ENCODE peak calls at places on chromosomes 6 and 20, in seven cellular contexts. Q, J, F, G, O, I and N are unnamed samples.

GRCh38 chr20:62159835-62160234 is 16.3 kb downstream of the SS18L1 start:
- DNase-seq in Q (no peak), J (no peak), F (no peak), G (no peak), O (no peak), I (no peak), N (no peak)

GRCh38 chr6:24492475-24492874 is 2.3 kb upstream of the ALDH5A1 start:
- DNase-seq in Q (no peak), J (no peak), F (peak), G (no peak), O (no peak), I (no peak), N (peak)

GRCh38 chr6:4506806-4507205 is 269.4 kb upstream of the CDYL start:
- DNase-seq in Q (no peak), J (no peak), F (no peak), G (no peak), O (no peak), I (no peak), N (no peak)

GRCh38 chr6:159375014-159375413 is 205.8 kb downstream of the FNDC1 start:
- DNase-seq in Q (no peak), J (no peak), F (no peak), G (no peak), O (no peak), I (no peak), N (no peak)

GRCh38 chr6:16769986-16770376 is 8.7 kb upstream of the ATXN1 start:
- DNase-seq in Q (no peak), J (no peak), F (no peak), G (no peak), O (no peak), I (no peak), N (no peak)

GRCh38 chr20:62409935-62410741 is 3.1 kb upstream of the CABLES2 start:
- DNase-seq in Q (peak), J (no peak), F (peak), G (peak), O (no peak), I (no peak), N (peak)

GRCh38 chr6:147023581-147023980 is 180.6 kb upstream of the STXBP5 start:
- DNase-seq in Q (no peak), J (no peak), F (no peak), G (no peak), O (no peak), I (no peak), N (peak)

GRCh38 chr20:32966881-32967781 is 37.1 kb downstream of the SUN5 start:
- DNase-seq in Q (no peak), J (no peak), F (no peak), G (no peak), O (no peak), I (no peak), N (no peak)

GRCh38 chr6:73180718-73181619 is 44.3 kb downstream of the KHDC1L start:
- DNase-seq in Q (no peak), J (peak), F (peak), G (peak), O (peak), I (no peak), N (peak)

GRCh38 chr6:89216411-89216810 is 747 bp downstream of the GABRR1 start:
- DNase-seq in Q (no peak), J (no peak), F (no peak), G (no peak), O (no peak), I (no peak), N (no peak)

GRCh38 chr6:151716446-151717047 is 90.9 kb upstream of the ESR1 start:
- DNase-seq in Q (no peak), J (no peak), F (peak), G (peak), O (no peak), I (no peak), N (no peak)

GRCh38 chr20:53621482-53622246 is 28.0 kb upstream of the ZNF217 start:
- DNase-seq in Q (peak), J (no peak), F (no peak), G (no peak), O (no peak), I (no peak), N (no peak)

GRCh38 chr6:43308101-43308989 is at the start of gene CRIP3:
- DNase-seq in Q (no peak), J (no peak), F (peak), G (peak), O (peak), I (no peak), N (peak)

GRCh38 chr6:101083533-101084172 is 202.5 kb upstream of the ASCC3 start:
- DNase-seq in Q (no peak), J (peak), F (no peak), G (no peak), O (no peak), I (no peak), N (peak)

GRCh38 chr6:91198588-91199255 is 611.9 kb upstream of the MAP3K7 start:
- DNase-seq in Q (no peak), J (no peak), F (no peak), G (no peak), O (no peak), I (no peak), N (no peak)

GRCh38 chr6:16239798-16240123 is 1.4 kb downstream of the GMPR start:
- DNase-seq in Q (no peak), J (no peak), F (no peak), G (no peak), O (no peak), I (no peak), N (peak)

GRCh38 chr20:3092611-3093379 is 8.3 kb upstream of the AVP start:
- DNase-seq in Q (no peak), J (no peak), F (peak), G (no peak), O (no peak), I (no peak), N (peak)

GRCh38 chr6:150046943-150047342 is 21.6 kb upstream of the RAET1L start:
- DNase-seq in Q (no peak), J (no peak), F (no peak), G (no peak), O (no peak), I (no peak), N (no peak)

GRCh38 chr6:17042422-17043147 is 59.3 kb upstream of the STMND1 start:
- DNase-seq in Q (no peak), J (no peak), F (peak), G (no peak), O (peak), I (peak), N (peak)

GRCh38 chr6:53723331-53723730 is 57.8 kb upstream of the KLHL31 start:
- DNase-seq in Q (no peak), J (no peak), F (no peak), G (no peak), O (no peak), I (no peak), N (no peak)

GRCh38 chr20:2150660-2151059 is 49.0 kb downstream of the STK35 start:
- DNase-seq in Q (peak), J (no peak), F (no peak), G (no peak), O (no peak), I (no peak), N (no peak)

GRCh38 chr6:157929076-157929475 is 52.6 kb upstream of the SYNJ2 start:
- DNase-seq in Q (no peak), J (no peak), F (no peak), G (no peak), O (no peak), I (no peak), N (no peak)

GRCh38 chr6:121780325-121781313 is 345.2 kb downstream of the GJA1 start:
- DNase-seq in Q (no peak), J (peak), F (peak), G (no peak), O (peak), I (no peak), N (no peak)